ENCODE peak calls at places on chromosomes 6 and 20, in five cellular contexts. H is BE2C, L is tibial artery, S is fibroblast of lung, Z is RWPE1. D is an unnamed sample.

GRCh38 chr6:145212807-145213206 is 522.5 kb downstream of the EPM2A start:
- DNase-seq in H (no peak), L (no peak), S (no peak), Z (no peak), D (no peak)

GRCh38 chr6:125596020-125596419 is 153.4 kb upstream of the HEY2 start:
- DNase-seq in H (no peak), L (no peak), S (no peak), Z (no peak), D (no peak)

GRCh38 chr20:44810061-44810390 is 320 bp downstream of the RIMS4 start:
- DNase-seq in H (no peak), L (no peak), S (no peak), Z (no peak), D (no peak)

GRCh38 chr6:151497935-151498726 is 4.3 kb downstream of the CCDC170 start:
- DNase-seq in H (no peak), L (no peak), S (peak), Z (no peak), D (no peak)

GRCh38 chr6:166253277-166254229 is 54.6 kb downstream of the PRR18 start:
- DNase-seq in H (peak), L (no peak), S (no peak), Z (peak), D (no peak)

GRCh38 chr6:63449714-63450113 is 122.6 kb upstream of the LOC128125822 start:
- DNase-seq in H (no peak), L (no peak), S (peak), Z (no peak), D (no peak)

GRCh38 chr6:144321839-144322591 is 36.9 kb downstream of the UTRN start:
- DNase-seq in H (no peak), L (no peak), S (peak), Z (no peak), D (peak)

GRCh38 chr6:109526905-109527628 is 44.0 kb upstream of the ZBTB24 start:
- DNase-seq in H (peak), L (no peak), S (peak), Z (peak), D (peak)

GRCh38 chr20:46363874-46364669 is 42.3 kb downstream of the ELMO2 start:
- DNase-seq in H (peak), L (peak), S (peak), Z (peak), D (peak)

GRCh38 chr6:90008908-90009501 is 114.7 kb downstream of the GJA10 start:
- DNase-seq in H (no peak), L (no peak), S (peak), Z (no peak), D (peak)

GRCh38 chr6:38345586-38345985 is 294.1 kb downstream of the BTBD9 start:
- DNase-seq in H (no peak), L (no peak), S (no peak), Z (no peak), D (no peak)

GRCh38 chr20:54020868-54021267 is 49.5 kb downstream of the BCAS1 start:
- DNase-seq in H (no peak), L (no peak), S (no peak), Z (no peak), D (no peak)

GRCh38 chr6:45438849-45439406 is 61.2 kb upstream of the SUPT3H start:
- DNase-seq in H (no peak), L (no peak), S (peak), Z (no peak), D (no peak)

GRCh38 chr6:22613695-22614094 is 44.3 kb downstream of the HDGFL1 start:
- DNase-seq in H (no peak), L (no peak), S (peak), Z (no peak), D (no peak)

GRCh38 chr20:20887593-20888272 is 175.3 kb upstream of the RALGAPA2 start:
- DNase-seq in H (no peak), L (no peak), S (no peak), Z (no peak), D (no peak)

GRCh38 chr6:135624402-135625297 is 127.1 kb upstream of the AHI1 start:
- DNase-seq in H (no peak), L (no peak), S (peak), Z (no peak), D (no peak)

GRCh38 chr6:137676888-137677287 is 182.7 kb upstream of the OLIG3 start:
- DNase-seq in H (no peak), L (no peak), S (no peak), Z (no peak), D (no peak)

GRCh38 chr6:102950967-102951366 is 1557.5 kb downstream of the GRIK2 start:
- DNase-seq in H (no peak), L (no peak), S (no peak), Z (no peak), D (no peak)

GRCh38 chr6:106799008-106799952 is 169.9 kb downstream of the QRSL1 start:
- DNase-seq in H (no peak), L (no peak), S (peak), Z (peak), D (no peak)

GRCh38 chr6:43367245-43367984 is 2.0 kb downstream of the ZNF318 start:
- DNase-seq in H (no peak), L (no peak), S (no peak), Z (no peak), D (no peak)

GRCh38 chr6:29589423-29590048 is 4.6 kb downstream of the OR2H2 start:
- DNase-seq in H (peak), L (peak), S (peak), Z (peak), D (no peak)

GRCh38 chr6:37566209-37566859 is 66.6 kb upstream of the CCDC167 start:
- DNase-seq in H (peak), L (no peak), S (peak), Z (peak), D (no peak)

GRCh38 chr6:40778918-40779317 is 191.8 kb upstream of the LRFN2 start:
- DNase-seq in H (no peak), L (no peak), S (no peak), Z (no peak), D (no peak)

GRCh38 chr20:47027456-47027855 is 132.8 kb downstream of the EYA2 start:
- DNase-seq in H (no peak), L (no peak), S (no peak), Z (no peak), D (no peak)

GRCh38 chr20:24950128-24950835 is 1.2 kb downstream of the CST7 start:
- DNase-seq in H (no peak), L (no peak), S (no peak), Z (no peak), D (no peak)

GRCh38 chr6:11845664-11846577 is 67.3 kb upstream of the ADTRP start:
- DNase-seq in H (no peak), L (no peak), S (no peak), Z (peak), D (no peak)

GRCh38 chr6:154359679-154360078 is 3.1 kb upstream of the IPCEF1 start:
- DNase-seq in H (no peak), L (no peak), S (no peak), Z (no peak), D (no peak)

GRCh38 chr6:152124432-152125074 is 317.1 kb downstream of the ESR1 start:
- DNase-seq in H (no peak), L (no peak), S (peak), Z (peak), D (peak)

GRCh38 chr6:22247916-22248482 is 48.8 kb downstream of the PRL start:
- DNase-seq in H (no peak), L (no peak), S (peak), Z (no peak), D (no peak)

GRCh38 chr20:47785900-47786762 is 850 bp upstream of the SULF2 start:
- DNase-seq in H (peak), L (peak), S (peak), Z (peak), D (no peak)

GRCh38 chr6:166784691-166785090 is 157.6 kb upstream of the RPS6KA2 start:
- DNase-seq in H (no peak), L (no peak), S (no peak), Z (no peak), D (no peak)

GRCh38 chr6:111447051-111447450 is 36.0 kb downstream of the REV3L start:
- DNase-seq in H (no peak), L (no peak), S (peak), Z (no peak), D (no peak)

GRCh38 chr20:36235892-36236785 is at the start of gene AAR2:
- DNase-seq in H (peak), L (peak), S (peak), Z (peak), D (peak)

GRCh38 chr6:106257195-106257594 is 68.4 kb downstream of the ATG5 start:
- DNase-seq in H (no peak), L (no peak), S (peak), Z (peak), D (no peak)

GRCh38 chr20:15867899-15868298 is 705.3 kb downstream of the KIF16B start:
- DNase-seq in H (peak), L (no peak), S (no peak), Z (no peak), D (no peak)
- TF ChIP-seq CTCF in H (peak), L (no peak), S (no peak), Z (no peak), D (peak)

GRCh38 chr20:57268399-57269076 is 2.1 kb upstream of the BMP7 start:
- DNase-seq in H (no peak), L (no peak), S (no peak), Z (no peak), D (no peak)

GRCh38 chr20:57269148-57269984 is 2.9 kb upstream of the BMP7 start:
- DNase-seq in H (no peak), L (no peak), S (no peak), Z (no peak), D (no peak)

GRCh38 chr20:57272883-57273282 is 6.4 kb upstream of the BMP7 start:
- DNase-seq in H (peak), L (no peak), S (no peak), Z (no peak), D (no peak)

GRCh38 chr20:57267158-57267821 is 849 bp upstream of the BMP7 start:
- DNase-seq in H (no peak), L (no peak), S (no peak), Z (no peak), D (no peak)

DNA sequence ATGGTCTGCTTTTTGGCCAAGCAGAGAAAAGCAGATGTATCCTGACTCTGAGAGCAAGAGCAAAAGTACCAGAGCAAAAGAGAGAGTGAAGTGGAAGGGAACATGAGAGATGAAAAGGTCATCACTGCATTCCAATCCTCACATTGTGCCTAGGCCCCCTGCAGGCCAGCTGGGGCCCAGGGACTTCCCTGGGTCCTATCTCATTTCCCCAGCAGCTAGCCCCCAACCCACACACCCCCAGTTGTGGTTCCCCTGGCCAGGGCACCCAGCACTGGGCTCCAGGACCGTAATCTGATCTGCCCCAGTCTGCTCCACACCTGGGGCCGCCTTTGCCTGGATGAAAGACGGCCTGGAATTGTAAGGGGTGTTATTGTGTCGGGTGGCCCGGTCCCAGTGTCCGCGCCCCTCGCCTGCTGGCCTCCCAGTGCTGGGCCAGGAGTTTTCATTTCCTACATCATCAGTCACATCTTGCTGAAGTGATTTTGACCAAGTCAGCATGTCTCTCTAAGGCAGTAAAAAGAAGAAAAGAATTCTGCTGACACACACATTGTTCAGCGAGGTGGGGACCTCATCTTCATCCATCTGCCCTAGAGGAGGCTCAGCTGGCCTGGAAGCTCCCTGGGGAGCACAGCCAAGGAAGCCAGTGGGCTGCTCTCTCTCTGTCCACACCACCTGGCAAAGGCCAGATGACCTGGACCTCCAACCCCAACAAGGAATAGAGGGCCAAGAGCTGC is 3.9 kb upstream of the BMP7 start:
- DNase-seq in H (no peak), L (no peak), S (no peak), Z (no peak), D (no peak)
- TF ChIP-seq CTCF in H (peak), L (no peak), S (no peak), Z (no peak), D (no peak)

GRCh38 chr6:28530777-28531176 is 5.1 kb downstream of the GPX5 start:
- DNase-seq in H (no peak), L (no peak), S (no peak), Z (no peak), D (no peak)

GRCh38 chr6:28537065-28537464 is 11.4 kb downstream of the GPX5 start:
- DNase-seq in H (peak), L (no peak), S (peak), Z (no peak), D (no peak)

GRCh38 chr6:28534880-28535279 is 9.2 kb downstream of the GPX5 start:
- DNase-seq in H (no peak), L (no peak), S (no peak), Z (no peak), D (no peak)

DNA sequence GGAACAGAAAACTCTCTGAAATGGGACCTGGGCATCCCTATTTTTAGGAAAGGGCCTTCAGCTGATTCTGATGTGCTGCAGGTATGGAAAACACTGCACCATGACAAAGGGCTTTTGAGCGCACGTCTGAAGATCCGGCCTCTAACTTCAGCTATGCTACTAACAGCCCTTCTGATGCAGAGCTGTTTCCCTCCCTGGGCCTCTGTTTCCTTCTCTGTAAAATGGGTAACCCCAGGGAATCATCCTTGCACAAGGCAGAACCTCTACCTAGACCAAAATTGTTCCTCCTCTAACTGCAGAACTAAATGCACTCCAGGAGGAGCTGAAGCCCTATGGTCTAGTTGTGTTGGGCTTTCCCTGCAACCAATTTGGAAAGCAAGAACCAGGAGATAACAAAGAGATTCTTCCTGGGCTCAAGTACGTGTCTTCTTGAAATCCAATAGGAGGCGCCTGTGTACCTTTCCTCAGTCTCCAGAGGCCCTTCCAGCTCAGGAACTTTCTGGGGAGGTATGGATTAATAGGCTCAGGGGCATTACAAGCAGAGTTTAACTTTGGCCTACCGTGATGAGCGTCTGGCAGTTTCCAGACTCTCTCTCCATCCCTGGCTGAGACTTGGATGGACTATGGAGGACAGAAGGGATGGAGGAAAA is 5.9 kb downstream of the GPX5 start:
- DNase-seq in H (no peak), L (no peak), S (no peak), Z (no peak), D (no peak)
- TF ChIP-seq CTCF in H (peak), L (no peak), S (no peak), Z (no peak), D (peak)

DNA sequence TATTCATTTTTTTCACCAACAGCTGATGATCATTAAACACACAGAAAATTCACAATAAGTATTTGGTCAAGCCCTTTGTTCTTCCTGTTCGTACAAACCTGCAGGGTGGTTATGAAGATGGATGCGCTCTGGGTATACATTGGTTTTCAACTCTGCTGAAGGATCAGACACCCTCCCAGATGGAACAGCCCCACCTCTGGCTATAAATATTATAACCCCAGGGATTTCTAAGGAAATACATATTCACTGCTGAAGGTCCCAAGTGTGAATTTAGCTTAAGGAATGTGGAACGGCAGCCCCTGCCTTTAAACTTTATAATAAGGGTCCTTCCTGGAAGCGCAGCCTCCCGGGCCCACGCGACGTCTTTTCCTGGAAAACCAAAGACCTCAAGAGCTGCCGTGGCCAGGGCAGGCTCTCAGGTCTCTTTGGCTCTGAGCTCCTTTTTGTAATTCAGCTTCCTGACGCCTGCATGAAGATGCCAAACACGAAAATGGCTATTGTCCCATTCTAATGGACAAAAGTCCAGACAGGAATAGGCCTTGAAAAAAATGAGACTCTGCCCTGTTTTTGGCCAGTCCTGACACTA is 172.4 kb upstream of the SSTR4 start:
- DNase-seq in H (no peak), L (no peak), S (no peak), Z (peak), D (no peak)
- TF ChIP-seq CTCF in H (no peak), L (no peak), S (peak), Z (no peak), D (no peak)

GRCh38 chr6:52929321-52930164 is 20.0 kb upstream of the GSTA3 start:
- DNase-seq in H (peak), L (no peak), S (peak), Z (peak), D (no peak)
- TF ChIP-seq CTCF in H (no peak), L (no peak), S (no peak), Z (no peak), D (no peak)

GRCh38 chr6:3013486-3013885 is 13.8 kb downstream of the NQO2 start:
- DNase-seq in H (no peak), L (no peak), S (peak), Z (peak), D (no peak)
- TF ChIP-seq CTCF in H (no peak), L (no peak), S (no peak), Z (no peak), D (no peak)

DNA sequence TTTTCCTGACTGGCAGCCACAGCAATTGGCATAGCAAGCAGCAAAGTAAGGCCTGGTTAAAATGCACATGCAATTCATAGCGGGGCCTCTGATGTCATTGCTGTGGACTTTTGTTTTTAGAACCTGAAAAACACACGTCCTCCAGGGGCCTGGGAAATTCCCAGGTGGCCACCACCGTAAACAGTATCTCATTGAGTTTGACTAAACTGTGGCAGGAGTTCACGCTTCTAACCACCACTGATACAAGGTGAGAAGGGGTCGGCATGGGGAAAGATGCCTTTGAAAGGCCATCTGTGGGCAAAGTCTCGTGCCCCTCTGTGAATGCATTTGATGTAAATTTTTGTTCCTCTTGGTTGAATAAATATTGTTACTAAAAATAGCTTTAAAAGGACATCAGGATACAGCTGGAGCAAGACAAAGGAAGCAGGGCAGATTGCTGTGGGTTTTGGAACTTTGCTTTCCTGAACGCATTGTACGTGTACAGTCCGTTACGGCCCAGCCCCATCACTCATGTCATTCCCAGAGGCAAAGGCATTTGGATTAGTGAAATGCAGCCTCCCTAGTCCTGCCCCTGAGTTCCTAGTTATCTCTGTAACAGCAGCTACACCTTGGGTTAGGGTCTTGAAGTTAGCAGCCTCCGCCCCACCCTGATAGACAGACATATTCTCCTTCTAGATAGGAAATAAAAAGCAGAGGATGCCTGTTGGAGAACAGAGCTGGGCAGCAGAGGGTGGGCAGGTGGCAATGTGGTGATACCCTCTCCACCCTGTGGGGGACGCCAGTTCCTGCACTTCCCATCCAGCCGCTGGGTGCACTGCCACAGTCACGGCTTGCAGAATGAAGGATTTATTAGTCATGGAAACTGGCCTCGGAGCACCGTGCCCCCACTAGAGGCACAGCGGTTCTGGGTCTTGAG is 80.3 kb downstream of the ZDHHC14 start:
- DNase-seq in H (no peak), L (no peak), S (no peak), Z (no peak), D (no peak)
- TF ChIP-seq CTCF in H (no peak), L (no peak), S (no peak), Z (no peak), D (no peak)